ENCODE peak calls at places on chromosomes 16 and 17, in ten cellular contexts. V, M, X, G, C, K, H, T, Z and E are unnamed samples.

GRCh38 chr17:78159575-78160158 is 8.7 kb upstream of the SYNGR2 start:
- DNase-seq in V (no peak), M (no peak), X (no peak), G (peak), C (peak), K (no peak), H (no peak), T (no peak), Z (no peak), E (no peak)

GRCh38 chr17:9050801-9051401 is 29.6 kb downstream of the NTN1 start:
- DNase-seq in V (peak), M (no peak), X (no peak), G (no peak), C (peak), K (peak), H (no peak), T (no peak), Z (peak), E (no peak)

GRCh38 chr17:7413346-7413985 is 5.8 kb downstream of the NLGN2 start:
- DNase-seq in V (no peak), M (no peak), X (no peak), G (peak), C (peak), K (no peak), H (no peak), T (peak), Z (no peak), E (no peak)

GRCh38 chr16:27245276-27246231 is 23.0 kb downstream of the NSMCE1 start:
- DNase-seq in V (no peak), M (no peak), X (peak), G (peak), C (peak), K (no peak), H (no peak), T (peak), Z (no peak), E (no peak)

GRCh38 chr17:28392491-28392890 is 13.5 kb downstream of the SLC46A1 start:
- DNase-seq in V (no peak), M (no peak), X (no peak), G (no peak), C (no peak), K (no peak), H (no peak), T (no peak), Z (no peak), E (no peak)

GRCh38 chr17:21163101-21163500 is 36.3 kb downstream of the DHRS7B start:
- DNase-seq in V (no peak), M (no peak), X (no peak), G (no peak), C (no peak), K (no peak), H (no peak), T (no peak), Z (no peak), E (no peak)

GRCh38 chr16:74216319-74216718 is 80.3 kb upstream of the PSMD7 start:
- DNase-seq in V (no peak), M (no peak), X (no peak), G (peak), C (peak), K (no peak), H (no peak), T (no peak), Z (no peak), E (no peak)

GRCh38 chr16:8852534-8852933 is 16.3 kb downstream of the CARHSP1 start:
- DNase-seq in V (peak), M (no peak), X (no peak), G (no peak), C (no peak), K (no peak), H (no peak), T (no peak), Z (peak), E (no peak)

GRCh38 chr17:38732376-38733314 is 2.5 kb downstream of the CISD3 start:
- DNase-seq in V (no peak), M (no peak), X (no peak), G (no peak), C (no peak), K (no peak), H (no peak), T (no peak), Z (no peak), E (no peak)

GRCh38 chr17:41535764-41536481 is 7.8 kb upstream of the KRT19 start:
- DNase-seq in V (no peak), M (no peak), X (no peak), G (no peak), C (no peak), K (no peak), H (no peak), T (no peak), Z (no peak), E (no peak)

DNA sequence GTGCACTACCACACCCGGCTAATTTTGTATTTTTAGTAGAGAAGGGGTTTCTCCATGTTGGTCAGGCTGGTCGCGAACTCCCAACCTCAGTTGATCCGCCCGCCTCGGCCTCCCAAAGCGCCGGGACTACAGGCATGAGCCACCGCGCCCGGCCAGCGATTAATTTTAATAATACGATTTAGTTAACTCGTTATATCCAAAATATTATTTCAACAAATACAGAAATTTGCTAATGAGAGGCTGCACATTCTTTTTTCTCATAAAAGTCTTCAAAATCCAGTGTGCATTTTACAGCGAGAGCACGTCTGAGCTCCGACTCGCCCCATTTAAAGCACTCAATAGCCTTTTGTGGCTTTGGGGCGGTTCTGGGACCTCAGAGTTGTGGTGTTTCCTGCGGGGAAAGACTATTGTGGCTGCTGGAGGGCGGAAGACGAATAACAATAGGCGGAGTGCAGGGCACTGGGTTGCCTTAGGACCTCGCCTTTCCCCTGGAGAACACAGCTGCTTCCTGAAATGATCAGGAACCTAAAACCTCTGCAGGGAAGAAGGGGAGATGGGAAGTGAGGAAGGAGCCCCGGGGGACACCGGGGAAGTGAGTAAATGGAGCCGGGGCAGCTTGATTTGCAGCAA is 2.9 kb upstream of the ZSCAN10 start:
- DNase-seq in V (no peak), M (no peak), X (no peak), G (no peak), C (no peak), K (peak), H (no peak), T (peak), Z (no peak), E (peak)
- H3K27ac ChIP-seq in V (no peak), M (peak), X (peak), G (no peak), C (no peak), K (peak), H (no peak), T (peak), Z (no peak), E (peak)

GRCh38 chr16:20814761-20815160 is 8.4 kb downstream of the REXO5 start:
- DNase-seq in V (no peak), M (no peak), X (no peak), G (peak), C (peak), K (no peak), H (no peak), T (no peak), Z (no peak), E (no peak)

GRCh38 chr16:20807822-20808207 is 1.5 kb downstream of the REXO5 start:
- DNase-seq in V (no peak), M (no peak), X (no peak), G (no peak), C (no peak), K (no peak), H (no peak), T (no peak), Z (no peak), E (no peak)

GRCh38 chr16:20812510-20812909 is 6.2 kb downstream of the REXO5 start:
- DNase-seq in V (no peak), M (no peak), X (no peak), G (no peak), C (no peak), K (no peak), H (no peak), T (no peak), Z (no peak), E (no peak)

GRCh38 chr16:20806168-20807050 is at the start of the genes ERI2 and REXO5:
- DNase-seq in V (peak), M (peak), X (peak), G (peak), C (peak), K (peak), H (peak), T (peak), Z (peak), E (peak)

DNA sequence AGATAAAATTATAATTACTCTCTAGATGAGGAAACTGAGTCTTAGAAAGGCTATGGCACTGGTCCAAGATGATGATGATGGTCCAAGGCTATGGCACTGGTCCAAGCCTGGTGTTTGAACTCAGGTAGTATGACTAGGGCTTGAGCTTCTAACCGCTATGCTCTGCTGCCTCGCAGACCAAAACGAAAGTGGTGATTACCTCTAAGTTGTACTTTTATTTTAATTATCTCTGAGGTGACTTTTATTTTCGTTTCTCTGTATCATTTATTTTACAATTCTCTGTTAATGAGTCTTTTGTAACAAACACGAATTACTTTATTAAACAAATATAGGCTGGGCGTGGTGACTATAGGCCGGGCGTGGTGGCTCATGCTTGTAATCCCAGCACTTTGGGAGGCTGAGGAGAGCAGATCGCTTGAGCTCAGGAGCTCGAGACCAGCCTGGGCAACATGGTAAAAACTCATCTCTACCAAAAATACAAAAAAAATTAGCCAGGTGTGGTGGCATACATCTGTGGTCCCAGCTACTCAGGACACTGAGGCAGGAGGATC is 5.6 kb downstream of the REXO5 start:
- DNase-seq in V (no peak), M (no peak), X (no peak), G (no peak), C (no peak), K (no peak), H (no peak), T (no peak), Z (no peak), E (no peak)
- H3K27ac ChIP-seq in V (no peak), M (no peak), X (no peak), G (no peak), C (no peak), K (no peak), H (no peak), T (no peak), Z (no peak), E (no peak)

GRCh38 chr16:57807968-57808528 is 5.8 kb upstream of the KIFC3 start:
- DNase-seq in V (peak), M (peak), X (peak), G (peak), C (peak), K (peak), H (peak), T (peak), Z (peak), E (peak)
- H3K27ac ChIP-seq in V (no peak), M (no peak), X (peak), G (peak), C (peak), K (no peak), H (no peak), T (no peak), Z (peak), E (no peak)

GRCh38 chr16:57867000-57867561 is 64.8 kb upstream of the KIFC3 start:
- DNase-seq in V (no peak), M (no peak), X (no peak), G (peak), C (peak), K (no peak), H (no peak), T (no peak), Z (no peak), E (no peak)

GRCh38 chr16:57871457-57871856 is 69.2 kb upstream of the KIFC3 start:
- DNase-seq in V (no peak), M (no peak), X (no peak), G (peak), C (peak), K (no peak), H (no peak), T (no peak), Z (no peak), E (no peak)

GRCh38 chr16:57868913-57869520 is 66.7 kb upstream of the KIFC3 start:
- DNase-seq in V (no peak), M (no peak), X (no peak), G (no peak), C (no peak), K (no peak), H (no peak), T (no peak), Z (no peak), E (no peak)

GRCh38 chr16:57873218-57873617 is 70.9 kb upstream of the KIFC3 start:
- DNase-seq in V (no peak), M (no peak), X (no peak), G (no peak), C (no peak), K (peak), H (no peak), T (no peak), Z (no peak), E (no peak)

DNA sequence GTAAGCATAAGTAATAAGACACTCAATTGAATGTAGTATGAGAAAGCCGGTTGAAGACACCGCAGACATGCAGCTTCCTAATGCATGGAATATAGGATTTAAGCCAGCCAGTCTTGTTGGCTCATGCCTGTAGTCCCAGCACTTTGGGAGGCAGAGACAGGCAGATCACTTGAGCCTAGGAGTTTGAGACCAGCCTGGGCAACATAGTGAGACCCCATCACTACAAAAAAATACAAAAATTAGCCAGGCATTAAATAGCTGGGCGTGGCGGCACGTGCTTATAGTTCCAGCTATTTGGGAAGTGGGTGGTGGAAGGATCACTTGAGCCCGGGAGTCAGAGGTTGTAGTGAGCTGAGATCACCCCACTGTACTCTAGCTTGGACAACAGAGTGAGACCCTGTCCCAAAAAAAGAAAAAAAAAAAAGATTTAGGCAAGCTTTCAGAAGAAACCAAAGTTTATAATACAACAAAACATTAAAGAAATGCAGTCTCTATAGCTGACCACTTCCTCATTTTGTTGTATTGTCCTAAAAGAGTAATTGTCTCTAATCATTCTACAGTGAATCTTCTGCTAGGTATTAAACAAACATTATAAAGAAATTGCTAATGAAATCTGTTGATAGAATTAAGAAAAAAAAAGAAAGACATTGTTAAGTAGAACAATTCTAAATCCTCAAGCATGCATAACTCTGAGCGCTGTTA is 68.6 kb upstream of the KIFC3 start:
- DNase-seq in V (no peak), M (no peak), X (no peak), G (no peak), C (no peak), K (no peak), H (no peak), T (no peak), Z (no peak), E (no peak)
- H3K27ac ChIP-seq in V (no peak), M (no peak), X (no peak), G (no peak), C (peak), K (no peak), H (no peak), T (no peak), Z (no peak), E (no peak)

DNA sequence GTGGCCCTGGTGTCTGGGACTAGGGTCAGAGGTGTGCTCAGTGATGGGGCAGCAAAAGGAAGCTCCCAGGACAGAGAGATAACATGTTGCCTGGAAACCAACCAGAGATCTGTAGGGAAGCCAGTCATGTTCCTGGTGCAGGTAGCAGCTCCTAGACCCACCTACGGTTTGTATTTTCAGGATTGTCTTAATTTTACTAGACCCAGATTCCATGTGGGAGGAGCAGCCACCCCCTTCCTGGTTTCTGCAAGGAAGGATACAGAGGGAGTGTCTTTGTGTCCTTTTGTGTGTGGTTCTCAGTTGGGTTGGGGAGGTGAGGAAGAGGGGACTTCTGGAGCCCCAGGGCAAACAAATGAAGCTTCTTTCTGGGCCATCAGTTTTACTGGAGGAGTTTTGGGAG is 53.9 kb downstream of the MGAT5B start:
- DNase-seq in V (peak), M (no peak), X (no peak), G (no peak), C (no peak), K (no peak), H (no peak), T (no peak), Z (no peak), E (no peak)
- H3K27ac ChIP-seq in V (peak), M (no peak), X (no peak), G (no peak), C (no peak), K (no peak), H (no peak), T (no peak), Z (no peak), E (no peak)

DNA sequence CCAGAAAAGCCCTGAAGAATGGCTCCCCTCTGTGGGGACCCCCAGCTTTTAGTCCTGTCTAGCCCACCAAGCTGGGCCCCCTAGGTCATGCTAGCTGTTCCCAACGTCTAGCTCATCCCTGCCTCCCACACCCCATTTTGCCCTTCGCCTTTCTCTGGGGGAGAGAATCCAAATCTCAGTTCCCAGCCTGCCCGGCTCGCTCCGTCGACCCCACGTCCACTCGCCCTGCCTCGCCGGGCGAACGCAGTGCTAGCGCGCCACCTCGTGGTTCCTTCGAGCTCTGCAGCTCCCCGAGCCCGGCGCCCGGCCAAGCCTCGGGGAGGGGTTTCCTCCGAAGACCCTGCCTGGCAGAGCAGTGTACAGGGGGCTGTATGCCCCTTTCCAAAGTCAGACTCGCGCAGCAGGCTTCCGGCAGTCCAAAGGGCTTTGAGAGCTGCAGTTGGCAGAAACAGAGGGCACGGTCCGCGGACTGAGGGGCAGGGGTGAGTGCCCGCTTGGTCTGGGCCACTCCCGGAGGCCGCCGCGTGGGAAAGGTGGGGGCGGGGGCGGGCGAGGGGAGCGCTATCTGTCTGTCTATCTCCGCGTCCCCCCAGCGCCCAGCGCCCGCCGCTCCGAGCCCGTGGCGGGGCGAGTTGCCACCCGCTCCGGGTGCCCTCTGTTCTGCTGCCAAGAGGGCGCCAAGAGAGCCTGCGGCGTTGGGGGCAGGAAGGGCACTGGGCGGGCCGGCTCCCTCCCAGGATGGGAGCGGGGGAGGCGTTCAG is 1.7 kb upstream of the DLX3 start:
- DNase-seq in V (no peak), M (peak), X (peak), G (peak), C (no peak), K (peak), H (peak), T (peak), Z (no peak), E (peak)
- H3K27ac ChIP-seq in V (no peak), M (no peak), X (no peak), G (no peak), C (no peak), K (no peak), H (no peak), T (no peak), Z (no peak), E (no peak)

GRCh38 chr17:32813021-32813420 is 63.9 kb downstream of the MYO1D start:
- DNase-seq in V (no peak), M (no peak), X (no peak), G (no peak), C (no peak), K (no peak), H (no peak), T (no peak), Z (no peak), E (no peak)
- H3K27ac ChIP-seq in V (no peak), M (no peak), X (no peak), G (no peak), C (no peak), K (no peak), H (no peak), T (no peak), Z (no peak), E (no peak)

DNA sequence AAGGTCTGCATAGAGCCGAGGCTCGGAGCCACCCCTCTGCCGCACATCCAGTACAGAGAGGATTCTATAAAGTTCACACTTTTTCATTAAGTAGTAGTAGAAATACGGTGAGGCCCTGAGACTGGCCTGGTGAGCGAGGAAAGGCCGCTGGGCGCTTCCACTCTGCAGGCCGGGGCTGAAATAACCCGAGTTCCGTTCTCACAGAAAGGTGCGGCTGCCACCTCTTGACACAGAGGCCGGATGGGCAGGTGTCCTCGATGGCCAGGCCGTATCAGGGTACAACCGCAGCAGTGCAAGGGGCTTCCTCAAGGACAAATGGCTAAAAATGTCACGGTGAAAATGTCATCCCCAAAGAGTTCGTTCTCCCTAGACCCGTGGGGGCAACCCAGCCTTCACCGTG is 770 bp upstream of the PCYT2 start:
- DNase-seq in V (no peak), M (no peak), X (no peak), G (no peak), C (no peak), K (no peak), H (no peak), T (no peak), Z (no peak), E (no peak)
- H3K27ac ChIP-seq in V (peak), M (peak), X (no peak), G (no peak), C (no peak), K (no peak), H (no peak), T (peak), Z (peak), E (no peak)

GRCh38 chr16:1810536-1810935 is 16.1 kb downstream of the HAGH start:
- DNase-seq in V (no peak), M (no peak), X (no peak), G (no peak), C (no peak), K (no peak), H (no peak), T (no peak), Z (no peak), E (no peak)
- H3K27ac ChIP-seq in V (no peak), M (no peak), X (no peak), G (no peak), C (no peak), K (no peak), H (no peak), T (no peak), Z (no peak), E (no peak)

DNA sequence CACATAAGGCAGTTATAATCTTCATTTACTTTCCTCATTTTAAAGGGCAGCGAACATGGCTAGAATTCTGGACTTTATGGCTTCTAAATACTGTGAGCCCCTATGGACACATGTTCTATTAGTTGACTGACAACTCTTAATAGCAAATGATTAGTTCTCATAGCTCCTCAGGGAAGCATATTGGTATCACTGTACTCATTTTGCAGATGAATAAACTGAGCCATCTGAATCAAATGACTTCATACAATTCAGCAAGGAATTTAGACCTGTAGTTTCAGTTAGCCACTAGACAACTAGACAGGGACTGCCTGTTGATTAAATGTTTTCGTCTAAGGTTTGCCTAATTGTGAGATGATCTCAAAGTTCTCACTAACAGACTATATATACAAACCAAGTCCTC is 9.7 kb downstream of the TOB1 start:
- DNase-seq in V (no peak), M (no peak), X (no peak), G (no peak), C (no peak), K (no peak), H (no peak), T (no peak), Z (no peak), E (no peak)
- H3K27ac ChIP-seq in V (no peak), M (no peak), X (no peak), G (no peak), C (no peak), K (no peak), H (no peak), T (peak), Z (no peak), E (no peak)